ENCODE peak calls at places on chromosomes 5 and 9, in four cellular contexts. N is Right ventricle myocardium superior, H is brain microvascular endothelial cell, G is GM10248. C is an unnamed sample.

GRCh38 chr9:79889325-79889724 is 317.6 kb downstream of the TLE4 start:
- DNase-seq in N (no peak), H (no peak), G (no peak), C (no peak)

GRCh38 chr5:168118042-168118668 is 173.3 kb upstream of the WWC1 start:
- DNase-seq in N (no peak), H (no peak), G (no peak), C (no peak)

GRCh38 chr5:159422371-159422770 is 92.1 kb upstream of the IL12B start:
- DNase-seq in N (no peak), H (peak), G (no peak), C (no peak)

GRCh38 chr5:105907016-105907415 is 1763.7 kb downstream of the EFNA5 start:
- DNase-seq in N (no peak), H (no peak), G (no peak), C (no peak)

GRCh38 chr9:135622415-135623020 is 16.8 kb downstream of the GLT6D1 start:
- DNase-seq in N (no peak), H (no peak), G (no peak), C (no peak)

GRCh38 chr9:89614319-89614892 is 9.6 kb downstream of the GADD45G start:
- DNase-seq in N (no peak), H (no peak), G (no peak), C (no peak)

GRCh38 chr9:114053246-114054005 is 24.7 kb downstream of the AMBP start:
- DNase-seq in N (no peak), H (no peak), G (no peak), C (no peak)

GRCh38 chr9:38089387-38090165 is 20.5 kb upstream of the SHB start:
- DNase-seq in N (no peak), H (no peak), G (no peak), C (no peak)

GRCh38 chr5:112923148-112923917 is 1.3 kb upstream of the REEP5 start:
- DNase-seq in N (no peak), H (no peak), G (no peak), C (peak)

GRCh38 chr9:137482094-137482781 is 23.1 kb upstream of the NSMF start:
- DNase-seq in N (peak), H (peak), G (no peak), C (no peak)

GRCh38 chr5:97266576-97266975 is 83.5 kb upstream of the RIOK2 start:
- DNase-seq in N (peak), H (no peak), G (no peak), C (no peak)

GRCh38 chr5:159909126-159909525 is 7.2 kb upstream of the ADRA1B start:
- DNase-seq in N (no peak), H (no peak), G (no peak), C (no peak)

GRCh38 chr5:29796018-29796417 is 1397.5 kb upstream of the CDH6 start:
- DNase-seq in N (no peak), H (no peak), G (no peak), C (no peak)

GRCh38 chr9:76687861-76688374 is 76.3 kb upstream of the PCA3 start:
- DNase-seq in N (no peak), H (peak), G (no peak), C (no peak)

GRCh38 chr9:23621166-23621565 is 204.9 kb downstream of the ELAVL2 start:
- DNase-seq in N (no peak), H (no peak), G (no peak), C (no peak)

GRCh38 chr9:109317979-109318671 is 2.7 kb downstream of the EPB41L4B start:
- DNase-seq in N (no peak), H (no peak), G (no peak), C (no peak)

GRCh38 chr5:135015942-135016341 is 18.1 kb downstream of the PITX1 start:
- DNase-seq in N (peak), H (no peak), G (no peak), C (no peak)

GRCh38 chr9:106482733-106483132 is 380.2 kb upstream of the ZNF462 start:
- DNase-seq in N (no peak), H (no peak), G (no peak), C (no peak)

GRCh38 chr5:132230871-132231270 is 3.2 kb upstream of the P4HA2 start:
- DNase-seq in N (no peak), H (no peak), G (no peak), C (no peak)

GRCh38 chr9:13088734-13089427 is 190.6 kb downstream of the MPDZ start:
- DNase-seq in N (no peak), H (peak), G (peak), C (peak)

GRCh38 chr5:115720888-115721287 is 95.1 kb upstream of the TMED7 start:
- DNase-seq in N (no peak), H (no peak), G (no peak), C (no peak)

GRCh38 chr5:95237324-95237723 is 47.6 kb downstream of the MCTP1 start:
- DNase-seq in N (no peak), H (no peak), G (no peak), C (no peak)

GRCh38 chr9:136990233-136990911 is 1.9 kb upstream of the PAXX start:
- DNase-seq in N (no peak), H (no peak), G (no peak), C (no peak)

GRCh38 chr5:123601610-123602009 is 89.6 kb downstream of the CSNK1G3 start:
- DNase-seq in N (no peak), H (no peak), G (no peak), C (no peak)

GRCh38 chr9:91099471-91099870 is 262.2 kb downstream of the AUH start:
- DNase-seq in N (no peak), H (no peak), G (no peak), C (no peak)

GRCh38 chr9:34267660-34268059 is 61.4 kb downstream of the KIF24 start:
- DNase-seq in N (no peak), H (no peak), G (no peak), C (peak)

GRCh38 chr9:91784673-91785402 is 165.2 kb downstream of the ROR2 start:
- DNase-seq in N (no peak), H (no peak), G (no peak), C (no peak)

GRCh38 chr5:11977904-11978303 is 73.7 kb upstream of the CTNND2 start:
- DNase-seq in N (no peak), H (no peak), G (no peak), C (no peak)

GRCh38 chr5:130290219-130290618 is 386.0 kb downstream of the CHSY3 start:
- DNase-seq in N (no peak), H (no peak), G (no peak), C (no peak)

GRCh38 chr9:106936680-106937079 is 73.7 kb downstream of the ZNF462 start:
- DNase-seq in N (no peak), H (no peak), G (no peak), C (no peak)

GRCh38 chr9:33132249-33132772 is 34.8 kb downstream of the B4GALT1 start:
- DNase-seq in N (no peak), H (peak), G (no peak), C (no peak)

GRCh38 chr9:2163231-2163885 is 148.2 kb downstream of the SMARCA2 start:
- DNase-seq in N (no peak), H (no peak), G (no peak), C (no peak)

GRCh38 chr5:144703776-144704175 is 533.1 kb downstream of the KCTD16 start:
- DNase-seq in N (no peak), H (no peak), G (no peak), C (no peak)

GRCh38 chr5:42089705-42090104 is 164.6 kb downstream of the FBXO4 start:
- DNase-seq in N (no peak), H (no peak), G (no peak), C (no peak)

GRCh38 chr5:39775458-39776365 is 350.9 kb upstream of the DAB2 start:
- DNase-seq in N (no peak), H (peak), G (no peak), C (no peak)

GRCh38 chr5:172350212-172351181 is 66.9 kb upstream of the UBTD2 start:
- DNase-seq in N (no peak), H (no peak), G (no peak), C (no peak)

C was measured in OCI-LY7.